ENCODE peak calls at places on chromosomes 1 and 21, in nine cellular contexts. W, Q, X, U, E, N, I, H and S are unnamed samples.

GRCh38 chr1:99496067-99496466 is 149.8 kb upstream of the PALMD start:
- DNase-seq in W (no peak), X (no peak), N (no peak), Q (no peak), I (no peak), U (no peak), H (no peak), E (no peak), S (no peak)

GRCh38 chr1:223834660-223835263 is 11.0 kb downstream of the TP53BP2 start:
- DNase-seq in E (no peak), W (peak), N (peak), X (no peak), H (no peak), Q (peak), I (no peak), U (no peak), S (no peak)

GRCh38 chr1:150212070-150212469 is 23.8 kb downstream of the ANP32E start:
- DNase-seq in N (no peak), H (no peak), U (no peak), W (no peak), X (no peak), I (no peak), Q (no peak), E (no peak), S (no peak)

GRCh38 chr1:202700061-202700460 is 10.2 kb downstream of the SYT2 start:
- DNase-seq in H (no peak), W (no peak), Q (no peak), U (no peak), I (no peak), E (no peak), X (no peak), N (no peak), S (no peak)

GRCh38 chr1:227886503-227886961 is 61.2 kb downstream of the WNT9A start:
- DNase-seq in W (no peak), E (no peak), H (peak), Q (no peak), X (peak), N (no peak), U (no peak), I (peak), S (no peak)

GRCh38 chr1:2921970-2922686 is 99.1 kb upstream of the ACTRT2 start:
- DNase-seq in H (no peak), E (peak), I (no peak), U (peak), W (no peak), Q (no peak), X (no peak), N (no peak), S (no peak)

GRCh38 chr1:227429447-227430359 is 111.4 kb upstream of the CDC42BPA start:
- DNase-seq in I (no peak), X (no peak), W (peak), Q (peak), U (no peak), H (no peak), E (no peak), N (peak), S (peak)

GRCh38 chr1:59433440-59433813 is 136.5 kb downstream of the FGGY start:
- DNase-seq in N (no peak), U (no peak), H (no peak), Q (no peak), X (no peak), E (no peak), W (peak), I (no peak), S (no peak)

GRCh38 chr1:246680696-246681127 is 43.5 kb upstream of the SCCPDH start:
- DNase-seq in I (no peak), Q (peak), E (no peak), X (no peak), U (no peak), H (no peak), W (no peak), N (no peak), S (no peak)

GRCh38 chr1:205585169-205585834 is 46.5 kb downstream of the ELK4 start:
- DNase-seq in Q (no peak), I (no peak), W (no peak), E (no peak), U (no peak), X (no peak), H (no peak), N (no peak), S (no peak)

GRCh38 chr1:63784083-63784482 is 10.3 kb downstream of the ROR1 start:
- DNase-seq in N (no peak), X (no peak), H (no peak), I (no peak), E (no peak), W (no peak), Q (no peak), U (no peak), S (no peak)

GRCh38 chr1:24501371-24502167 is 1.1 kb upstream of the RCAN3 start:
- DNase-seq in U (peak), H (peak), I (peak), X (peak), Q (no peak), N (peak), W (no peak), E (no peak), S (no peak)

GRCh38 chr1:211469938-211470529 is 21.9 kb downstream of the RD3 start:
- DNase-seq in X (peak), Q (peak), H (peak), E (peak), W (peak), U (peak), I (peak), N (peak), S (no peak)

GRCh38 chr1:236416165-236416564 is 22.1 kb downstream of the EDARADD start:
- DNase-seq in U (no peak), I (no peak), X (no peak), H (no peak), E (no peak), N (no peak), Q (no peak), W (no peak), S (no peak)

DNA sequence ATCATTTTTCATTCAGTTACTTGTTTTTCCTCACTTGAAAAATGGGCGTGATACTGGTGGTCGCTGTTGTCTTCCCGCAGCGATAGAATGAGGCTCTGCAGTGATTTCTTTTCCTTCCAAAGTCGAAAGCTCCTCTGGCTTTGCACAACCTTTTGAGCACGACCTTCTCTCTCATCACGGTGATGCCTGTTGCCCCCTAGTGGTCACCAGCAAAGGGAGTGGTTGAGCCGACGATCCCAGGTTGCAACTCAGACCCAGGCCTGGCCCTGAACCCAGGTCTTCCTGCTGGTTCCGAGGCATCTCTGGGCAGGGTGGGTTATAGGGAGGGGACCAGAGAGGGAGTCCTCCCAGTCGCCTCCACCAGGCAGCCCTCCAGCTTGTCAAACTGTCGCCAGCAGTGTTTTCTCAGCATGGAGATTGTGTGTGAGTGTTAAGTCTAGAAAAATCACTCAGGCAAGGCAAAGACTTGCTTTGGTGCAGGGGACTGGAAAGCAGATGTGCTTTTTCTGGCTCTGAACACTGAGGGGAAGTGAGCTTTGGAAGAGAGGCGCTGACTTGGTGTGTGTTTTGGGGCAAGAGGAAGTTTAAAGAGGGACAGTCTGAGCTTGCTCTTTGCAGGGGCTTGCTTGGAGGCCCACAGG is 285.3 kb downstream of the CAMTA1 start:
- DNase-seq in Q (peak), H (peak), I (peak), X (no peak), E (peak), N (peak), W (peak), U (peak), S (no peak)
- H3K4me3 ChIP-seq in Q (peak), H (no peak), I (peak), X (no peak), E (no peak), N (peak), W (peak), U (no peak), S (peak)

DNA sequence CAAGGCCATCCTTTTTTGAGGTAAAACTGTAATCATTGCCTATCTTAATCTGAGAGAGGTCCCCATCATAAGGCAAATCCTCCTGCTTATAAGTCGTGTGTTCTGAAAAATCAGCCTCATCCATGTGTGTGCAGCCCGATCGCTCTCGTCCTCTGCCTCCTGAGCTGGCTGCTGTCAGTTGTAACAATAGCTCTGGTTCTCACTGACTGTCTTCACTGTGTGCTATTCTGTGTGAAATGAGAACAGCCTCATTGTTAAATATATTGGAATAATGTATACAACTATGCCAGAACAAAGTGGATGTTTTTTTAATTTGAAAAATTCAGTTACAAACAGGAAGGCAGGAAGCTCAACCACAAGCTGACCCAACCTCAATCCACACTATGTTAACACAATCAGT is 4.4 kb downstream of the AKNAD1 start:
- DNase-seq in I (no peak), E (no peak), U (peak), X (no peak), H (no peak), Q (no peak), N (no peak), W (no peak), S (no peak)
- H3K4me3 ChIP-seq in I (no peak), E (no peak), U (peak), X (no peak), H (no peak), Q (no peak), N (no peak), W (no peak), S (no peak)

GRCh38 chr1:16014509-16015482 is 3.0 kb downstream of the HSPB7 start:
- DNase-seq in H (no peak), I (peak), N (no peak), X (no peak), U (no peak), E (no peak), W (no peak), Q (no peak), S (no peak)

GRCh38 chr1:16017461-16018303 is at the start of gene HSPB7:
- DNase-seq in N (peak), U (no peak), X (peak), H (peak), W (peak), I (peak), Q (peak), E (no peak), S (peak)

GRCh38 chr1:16017076-16017460 is 775 bp downstream of the HSPB7 start:
- DNase-seq in E (no peak), X (no peak), Q (no peak), H (no peak), N (no peak), I (peak), U (no peak), W (no peak), S (no peak)

GRCh38 chr1:16015491-16015890 is 2.4 kb downstream of the HSPB7 start:
- DNase-seq in N (no peak), W (no peak), X (no peak), I (no peak), E (no peak), U (no peak), H (no peak), Q (no peak), S (no peak)

DNA sequence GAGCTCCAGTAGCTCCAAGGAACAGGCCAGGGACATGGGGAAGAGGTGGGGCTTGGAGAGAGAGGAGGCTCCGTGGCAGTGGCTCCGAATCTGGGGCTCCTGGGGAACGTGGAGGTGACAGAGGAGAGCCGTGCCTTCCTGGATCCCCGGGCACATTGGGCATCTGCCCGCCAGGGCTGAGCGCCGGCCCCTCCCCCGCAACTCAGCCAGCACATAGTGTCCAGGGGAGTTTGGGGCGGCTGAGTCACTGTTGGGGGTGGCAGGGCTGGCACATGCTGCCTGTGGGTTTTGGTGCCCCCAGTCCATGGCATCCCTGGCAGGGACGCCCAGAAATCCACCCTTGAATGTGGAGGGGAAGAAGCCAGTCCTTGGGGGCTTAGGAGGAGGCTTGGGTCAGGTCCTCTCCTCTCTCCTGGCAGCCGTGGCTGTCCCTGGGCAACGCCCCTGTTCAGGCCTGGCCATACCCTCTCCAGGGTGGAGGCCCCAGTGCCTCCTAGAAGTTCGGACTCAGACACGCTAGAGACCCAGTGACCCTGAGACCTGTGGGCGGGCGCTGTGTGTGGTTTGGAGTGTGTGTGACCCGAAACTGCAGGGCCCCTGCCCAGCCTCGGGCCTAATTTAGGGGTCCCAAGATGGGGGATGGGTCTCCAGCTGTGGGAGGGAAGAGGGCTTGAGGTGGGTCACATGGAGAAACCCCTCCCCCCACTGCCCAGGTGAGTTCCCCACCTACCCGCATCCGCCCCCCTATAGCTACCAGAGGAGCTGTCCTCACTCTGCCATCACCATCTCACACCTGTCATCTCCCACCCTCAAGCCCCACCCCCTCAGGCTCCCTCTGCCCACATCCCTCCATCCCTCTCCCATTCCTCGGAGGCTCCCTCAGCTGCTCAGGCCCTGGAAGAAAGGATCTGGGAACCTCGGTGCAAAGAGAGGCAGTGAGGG is 1.6 kb downstream of the HSPB7 start:
- DNase-seq in X (no peak), W (no peak), U (no peak), E (no peak), N (no peak), Q (no peak), H (no peak), I (peak), S (no peak)
- H3K4me3 ChIP-seq in X (no peak), W (no peak), U (no peak), E (no peak), N (no peak), Q (no peak), H (no peak), I (no peak), S (no peak)

GRCh38 chr21:25561668-25562641 is 45.3 kb downstream of the MRPL39 start:
- DNase-seq in N (peak), X (peak), H (no peak), U (peak), Q (peak), I (peak), W (peak), E (peak), S (peak)
- H3K4me3 ChIP-seq in N (peak), X (no peak), H (peak), U (peak), Q (peak), I (peak), W (peak), E (peak), S (peak)

DNA sequence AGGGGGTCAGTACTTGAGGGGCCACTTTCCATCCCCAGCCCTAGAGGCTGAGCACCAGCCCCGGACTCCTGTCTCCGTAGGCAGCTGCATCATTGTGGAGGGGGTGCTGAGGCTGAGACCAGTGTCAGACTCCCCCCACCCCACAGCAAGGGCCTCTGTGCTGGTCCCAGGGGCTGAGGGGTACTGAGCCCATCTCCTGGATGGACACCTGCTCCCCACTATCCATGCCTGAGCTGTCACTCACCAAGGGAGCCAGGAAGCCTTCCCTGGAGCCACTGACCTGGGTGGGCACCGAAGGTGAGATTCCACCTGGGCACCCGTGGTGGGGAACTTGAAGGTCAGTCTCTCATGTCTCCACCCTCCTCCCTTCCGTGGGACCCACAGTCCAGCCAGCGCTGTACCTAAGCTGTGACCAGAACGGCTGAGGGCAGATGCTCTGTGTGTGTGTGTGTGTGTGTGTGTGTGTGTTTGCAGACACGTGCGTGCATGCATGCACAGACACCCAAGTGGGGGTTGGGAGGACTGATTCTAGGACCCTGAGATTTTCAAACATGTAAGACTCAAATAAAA is 9.3 kb downstream of the DISP3 start:
- DNase-seq in I (no peak), Q (no peak), N (no peak), E (no peak), W (no peak), X (no peak), U (no peak), H (no peak), S (no peak)
- H3K4me3 ChIP-seq in I (no peak), Q (no peak), N (no peak), E (no peak), W (no peak), X (no peak), U (no peak), H (no peak), S (no peak)

DNA sequence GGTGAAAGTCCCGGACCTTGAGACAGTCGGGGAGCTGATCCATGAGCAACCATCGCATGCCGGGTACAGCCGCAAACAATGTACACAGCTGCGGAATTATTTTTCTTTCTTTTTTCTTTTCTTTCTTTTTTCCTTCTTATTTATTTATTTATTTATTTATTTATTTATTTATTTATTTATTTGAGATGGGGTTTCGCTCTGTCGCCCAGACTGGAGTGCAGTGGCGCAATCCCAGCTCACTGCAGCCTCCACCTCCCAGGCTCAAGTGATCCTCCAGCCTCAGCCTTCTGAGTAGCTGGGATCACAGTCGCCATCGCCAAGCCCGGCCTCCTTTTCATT is 2.6 kb upstream of the PERM1 start:
- DNase-seq in Q (no peak), H (no peak), E (no peak), I (no peak), X (no peak), U (no peak), W (no peak), N (no peak), S (no peak)
- H3K4me3 ChIP-seq in Q (no peak), H (no peak), E (no peak), I (no peak), X (no peak), U (no peak), W (no peak), N (peak), S (peak)

GRCh38 chr1:27878787-27879335 is 6.5 kb downstream of the THEMIS2 start:
- DNase-seq in H (no peak), X (peak), E (no peak), N (no peak), W (no peak), I (no peak), Q (no peak), U (no peak), S (no peak)
- H3K4me3 ChIP-seq in H (no peak), X (no peak), E (no peak), N (no peak), W (no peak), I (no peak), Q (no peak), U (no peak), S (no peak)